ENCODE peak calls at places on chromosomes 6 and 20, in four cellular contexts. One of them, this sample, is unnamed.

GRCh38 chr6:34284563-34285545 is 36.0 kb upstream of the SMIM29 start:
- DNase-seq in LoVo: no peak
- DNase-seq in stimulated activated CD4-positive, alpha-beta T cell treated with anti-CD3 and anti-CD28 coated beads, TNF-alpha, amount 100 ng/mL, for 4 hours: no peak
- DNase-seq in stimulated activated CD8-positive, alpha-beta memory T cell treated with anti-CD3 and anti-CD28 coated beads, Interleukin-7, amount 100 ng/mL, for 24 hours: no peak
- DNase-seq in this sample: no peak

GRCh38 chr20:50558483-50558925 is 48.3 kb downstream of the PTPN1 start:
- DNase-seq in LoVo: no peak
- DNase-seq in stimulated activated CD8-positive, alpha-beta memory T cell treated with anti-CD3 and anti-CD28 coated beads, Interleukin-7, amount 100 ng/mL, for 24 hours: no peak
- DNase-seq in stimulated activated CD4-positive, alpha-beta T cell treated with anti-CD3 and anti-CD28 coated beads, TNF-alpha, amount 100 ng/mL, for 4 hours: no peak
- DNase-seq in this sample: peak; percentile 59

GRCh38 chr20:14953736-14954135 is 616.3 kb upstream of the FLRT3 start:
- DNase-seq in stimulated activated CD8-positive, alpha-beta memory T cell treated with anti-CD3 and anti-CD28 coated beads, Interleukin-7, amount 100 ng/mL, for 24 hours: no peak
- DNase-seq in stimulated activated CD4-positive, alpha-beta T cell treated with anti-CD3 and anti-CD28 coated beads, TNF-alpha, amount 100 ng/mL, for 4 hours: no peak
- DNase-seq in LoVo: no peak
- DNase-seq in this sample: no peak

GRCh38 chr20:44057698-44058675 is 129.0 kb downstream of the JPH2 start:
- DNase-seq in LoVo: no peak
- DNase-seq in stimulated activated CD4-positive, alpha-beta T cell treated with anti-CD3 and anti-CD28 coated beads, TNF-alpha, amount 100 ng/mL, for 4 hours: no peak
- DNase-seq in stimulated activated CD8-positive, alpha-beta memory T cell treated with anti-CD3 and anti-CD28 coated beads, Interleukin-7, amount 100 ng/mL, for 24 hours: no peak
- DNase-seq in this sample: no peak

GRCh38 chr20:52001999-52002666 is 189.4 kb downstream of the ZFP64 start:
- DNase-seq in stimulated activated CD8-positive, alpha-beta memory T cell treated with anti-CD3 and anti-CD28 coated beads, Interleukin-7, amount 100 ng/mL, for 24 hours: no peak
- DNase-seq in stimulated activated CD4-positive, alpha-beta T cell treated with anti-CD3 and anti-CD28 coated beads, TNF-alpha, amount 100 ng/mL, for 4 hours: no peak
- DNase-seq in LoVo: peak; percentile 32
- DNase-seq in this sample: no peak

GRCh38 chr6:79632580-79632979 is 1.5 kb downstream of the SH3BGRL2 start:
- DNase-seq in stimulated activated CD8-positive, alpha-beta memory T cell treated with anti-CD3 and anti-CD28 coated beads, Interleukin-7, amount 100 ng/mL, for 24 hours: no peak
- DNase-seq in LoVo: no peak
- DNase-seq in stimulated activated CD4-positive, alpha-beta T cell treated with anti-CD3 and anti-CD28 coated beads, TNF-alpha, amount 100 ng/mL, for 4 hours: no peak
- DNase-seq in this sample: no peak

GRCh38 chr20:48787861-48788375 is 39.9 kb downstream of the PREX1 start:
- DNase-seq in LoVo: no peak
- DNase-seq in stimulated activated CD8-positive, alpha-beta memory T cell treated with anti-CD3 and anti-CD28 coated beads, Interleukin-7, amount 100 ng/mL, for 24 hours: no peak
- DNase-seq in stimulated activated CD4-positive, alpha-beta T cell treated with anti-CD3 and anti-CD28 coated beads, TNF-alpha, amount 100 ng/mL, for 4 hours: no peak
- DNase-seq in this sample: peak; percentile 68

GRCh38 chr20:10005885-10006284 is 28.9 kb upstream of the ANKEF1 start:
- DNase-seq in stimulated activated CD8-positive, alpha-beta memory T cell treated with anti-CD3 and anti-CD28 coated beads, Interleukin-7, amount 100 ng/mL, for 24 hours: no peak
- DNase-seq in stimulated activated CD4-positive, alpha-beta T cell treated with anti-CD3 and anti-CD28 coated beads, TNF-alpha, amount 100 ng/mL, for 4 hours: no peak
- DNase-seq in LoVo: no peak
- DNase-seq in this sample: no peak

GRCh38 chr20:52302736-52303135 is 111.2 kb upstream of the ZFP64 start:
- DNase-seq in LoVo: no peak
- DNase-seq in stimulated activated CD4-positive, alpha-beta T cell treated with anti-CD3 and anti-CD28 coated beads, TNF-alpha, amount 100 ng/mL, for 4 hours: no peak
- DNase-seq in stimulated activated CD8-positive, alpha-beta memory T cell treated with anti-CD3 and anti-CD28 coated beads, Interleukin-7, amount 100 ng/mL, for 24 hours: no peak
- DNase-seq in this sample: no peak

GRCh38 chr6:119060255-119060907 is 18.1 kb downstream of the FAM184A start:
- DNase-seq in stimulated activated CD4-positive, alpha-beta T cell treated with anti-CD3 and anti-CD28 coated beads, TNF-alpha, amount 100 ng/mL, for 4 hours: no peak
- DNase-seq in stimulated activated CD8-positive, alpha-beta memory T cell treated with anti-CD3 and anti-CD28 coated beads, Interleukin-7, amount 100 ng/mL, for 24 hours: no peak
- DNase-seq in LoVo: no peak
- DNase-seq in this sample: no peak

GRCh38 chr6:114419175-114419574 is 76.4 kb upstream of the HS3ST5 start:
- DNase-seq in LoVo: no peak
- DNase-seq in stimulated activated CD4-positive, alpha-beta T cell treated with anti-CD3 and anti-CD28 coated beads, TNF-alpha, amount 100 ng/mL, for 4 hours: no peak
- DNase-seq in stimulated activated CD8-positive, alpha-beta memory T cell treated with anti-CD3 and anti-CD28 coated beads, Interleukin-7, amount 100 ng/mL, for 24 hours: no peak
- DNase-seq in this sample: no peak

GRCh38 chr6:82416346-82416745 is 52.7 kb downstream of the TPBG start:
- DNase-seq in stimulated activated CD8-positive, alpha-beta memory T cell treated with anti-CD3 and anti-CD28 coated beads, Interleukin-7, amount 100 ng/mL, for 24 hours: no peak
- DNase-seq in stimulated activated CD4-positive, alpha-beta T cell treated with anti-CD3 and anti-CD28 coated beads, TNF-alpha, amount 100 ng/mL, for 4 hours: no peak
- DNase-seq in LoVo: no peak
- DNase-seq in this sample: no peak

GRCh38 chr6:150766201-150766997 is 99.1 kb upstream of the MTHFD1L start:
- DNase-seq in stimulated activated CD4-positive, alpha-beta T cell treated with anti-CD3 and anti-CD28 coated beads, TNF-alpha, amount 100 ng/mL, for 4 hours: no peak
- DNase-seq in stimulated activated CD8-positive, alpha-beta memory T cell treated with anti-CD3 and anti-CD28 coated beads, Interleukin-7, amount 100 ng/mL, for 24 hours: no peak
- DNase-seq in LoVo: no peak
- DNase-seq in this sample: no peak

GRCh38 chr6:123415844-123416468 is 220.8 kb downstream of the TRDN start:
- DNase-seq in LoVo: peak; percentile 59
- DNase-seq in stimulated activated CD4-positive, alpha-beta T cell treated with anti-CD3 and anti-CD28 coated beads, TNF-alpha, amount 100 ng/mL, for 4 hours: no peak
- DNase-seq in stimulated activated CD8-positive, alpha-beta memory T cell treated with anti-CD3 and anti-CD28 coated beads, Interleukin-7, amount 100 ng/mL, for 24 hours: no peak
- DNase-seq in this sample: no peak